ENCODE peak calls at places on chromosomes 3 and 15, in seven cellular contexts. X is NCI-H1105 treated with DMSO at 0.1 percent for 48 hours; B is ovary; G is CD4-positive, CD25-positive, alpha-beta regulatory T cell; D is anterior cingulate cortex; J is AG20443; E is activated CD4-positive, alpha-beta T cell treated with anti-CD3 and anti-CD28 coated beads, Interleukin-2, amount 50 U/mL, for 48 hours. P is an unnamed sample.

GRCh38 chr3:62242846-62243245 is 130.5 kb downstream of the FEZF2 start:
- DNase-seq in X (no peak), G (no peak), J (no peak), E (no peak), B (no peak), D (no peak), P (no peak)

GRCh38 chr3:171159024-171159821 is 132.7 kb upstream of the SLC2A2 start:
- DNase-seq in D (peak; percentile 53), G (no peak), E (no peak), X (no peak), B (no peak), J (no peak), P (no peak)

GRCh38 chr3:36219398-36219797 is 160.9 kb upstream of the STAC start:
- DNase-seq in G (no peak), J (peak; percentile 47), D (no peak), E (no peak), B (no peak), X (no peak), P (no peak)

GRCh38 chr3:12969487-12969886 is 103.7 kb downstream of the IQSEC1 start:
- DNase-seq in E (no peak), X (no peak), B (no peak), J (no peak), D (no peak), G (no peak), P (no peak)

GRCh38 chr15:64105113-64105704 is 9.4 kb downstream of the SNX1 start:
- DNase-seq in X (no peak), D (no peak), E (no peak), B (no peak), G (no peak), J (peak; percentile 65), P (no peak)

GRCh38 chr3:194537732-194538247 is 51.0 kb upstream of the ATP13A3 start:
- DNase-seq in B (no peak), X (peak; percentile 61), G (no peak), E (no peak), D (no peak), J (peak; percentile 49), P (no peak)

GRCh38 chr3:148309390-148310035 is 388.2 kb upstream of the AGTR1 start:
- DNase-seq in X (peak; percentile 36), J (peak; percentile 56), E (peak; percentile 5), D (no peak), G (no peak), B (no peak), P (no peak)

GRCh38 chr15:64905119-64905831 is 6.4 kb upstream of the ANKDD1A start:
- DNase-seq in J (peak; percentile 91), G (peak; percentile 73), E (peak; percentile 85), D (peak; percentile 53), B (peak; percentile 66), X (no peak), P (no peak)

GRCh38 chr15:67118808-67119207 is 53.4 kb downstream of the SMAD3 start:
- DNase-seq in B (no peak), X (no peak), G (no peak), J (no peak), D (no peak), E (no peak), P (no peak)

GRCh38 chr15:69475769-69476358 is 23.2 kb downstream of the RPLP1 start:
- DNase-seq in D (peak; percentile 21), G (peak; percentile 60), J (peak; percentile 90), E (peak; percentile 84), X (peak; percentile 78), B (peak; percentile 79), P (no peak)

GRCh38 chr3:89260721-89261120 is 153.3 kb downstream of the EPHA3 start:
- DNase-seq in B (no peak), D (no peak), X (no peak), G (no peak), J (no peak), E (no peak), P (no peak)

GRCh38 chr3:18946524-18946923 is 201.8 kb upstream of the KCNH8 start:
- DNase-seq in X (no peak), G (no peak), B (no peak), D (no peak), E (no peak), J (no peak), P (no peak)

GRCh38 chr3:55476515-55476914 is 10.6 kb downstream of the WNT5A start:
- DNase-seq in G (no peak), X (no peak), J (peak; percentile 59), E (no peak), D (no peak), B (no peak), P (no peak)

GRCh38 chr3:110738531-110738930 is 333.1 kb upstream of the NECTIN3 start:
- DNase-seq in X (no peak), B (no peak), E (no peak), D (no peak), G (no peak), J (peak; percentile 16), P (no peak)

GRCh38 chr3:73820431-73820830 is 195.7 kb upstream of the PDZRN3 start:
- DNase-seq in E (no peak), G (no peak), B (no peak), J (no peak), X (no peak), D (no peak), P (no peak)

GRCh38 chr15:68311859-68312557 is 34.5 kb downstream of the FEM1B start:
- DNase-seq in G (no peak), D (no peak), E (no peak), J (no peak), B (no peak), X (no peak), P (no peak)

GRCh38 chr3:55604846-55605245 is 117.7 kb upstream of the WNT5A start:
- DNase-seq in B (no peak), J (no peak), E (no peak), D (no peak), X (no peak), G (no peak), P (no peak)

GRCh38 chr15:74369084-74369745 is 1.8 kb upstream of the CYP11A1 start:
- DNase-seq in D (no peak), G (no peak), B (peak; percentile 74), E (no peak), X (no peak), J (no peak), P (no peak)